ENCODE peak calls at places on chromosome 18, in seven cellular contexts. C is RPMI8226; M is AML-193; O is B cell; W is HEK293T; A is stimulated activated CD8-positive, alpha-beta memory T cell treated with anti-CD3 and anti-CD28 coated beads, Interleukin-7, amount 100 ng/mL, for 24 hours; E is astrocyte of the spinal cord. T is an unnamed sample.

GRCh38 chr18:70200286-70200685 is 5.2 kb downstream of the RTTN start:
- DNase-seq in C (no peak), M (no peak), O (no peak), W (no peak), A (no peak), E (no peak), T (no peak)

GRCh38 chr18:78984941-78985784 is 5.5 kb downstream of the SALL3 start:
- DNase-seq in C (peak), M (peak), O (peak), W (peak), A (no peak), E (peak), T (peak)

GRCh38 chr18:78976697-78977626 is 2.7 kb upstream of the SALL3 start:
- DNase-seq in C (no peak), M (no peak), O (no peak), W (no peak), A (no peak), E (no peak), T (peak)

GRCh38 chr18:7926526-7926925 is 359.4 kb downstream of the PTPRM start:
- DNase-seq in C (peak), M (no peak), O (no peak), W (peak), A (no peak), E (no peak), T (no peak)

GRCh38 chr18:35050638-35051287 is 9.6 kb downstream of the MAPRE2 start:
- DNase-seq in C (no peak), M (peak), O (no peak), W (no peak), A (no peak), E (no peak), T (no peak)

GRCh38 chr18:35117372-35117771 is 76.2 kb downstream of the MAPRE2 start:
- DNase-seq in C (no peak), M (no peak), O (no peak), W (no peak), A (no peak), E (no peak), T (no peak)

GRCh38 chr18:49546719-49547273 is 15.1 kb upstream of the LIPG start:
- DNase-seq in C (no peak), M (no peak), O (no peak), W (no peak), A (no peak), E (no peak), T (no peak)

GRCh38 chr18:9330419-9330818 is 4.2 kb upstream of the TWSG1 start:
- DNase-seq in C (no peak), M (no peak), O (no peak), W (no peak), A (no peak), E (no peak), T (no peak)

GRCh38 chr18:58808349-58808748 is 56.3 kb upstream of the ZNF532 start:
- DNase-seq in C (no peak), M (no peak), O (no peak), W (no peak), A (no peak), E (no peak), T (no peak)

GRCh38 chr18:44878335-44878734 is 197.6 kb downstream of the SETBP1 start:
- DNase-seq in C (no peak), M (no peak), O (no peak), W (no peak), A (no peak), E (no peak), T (no peak)

GRCh38 chr18:80182855-80183254 is 64.5 kb downstream of the PARD6G start:
- DNase-seq in C (no peak), M (no peak), O (no peak), W (no peak), A (no peak), E (no peak), T (no peak)

GRCh38 chr18:48345596-48345995 is 63.6 kb downstream of the ZBTB7C start:
- DNase-seq in C (peak), M (peak), O (no peak), W (no peak), A (no peak), E (peak), T (no peak)

GRCh38 chr18:61998957-61999356 is 106.2 kb upstream of the RNF152 start:
- DNase-seq in C (no peak), M (no peak), O (no peak), W (no peak), A (no peak), E (peak), T (no peak)

GRCh38 chr18:8162797-8163196 is 446.4 kb upstream of the RAB12 start:
- DNase-seq in C (peak), M (no peak), O (no peak), W (no peak), A (no peak), E (no peak), T (no peak)

GRCh38 chr18:7784171-7784570 is 217.1 kb downstream of the PTPRM start:
- DNase-seq in C (no peak), M (no peak), O (no peak), W (no peak), A (no peak), E (peak), T (no peak)

GRCh38 chr18:31744661-31745060 is 16.0 kb downstream of the SLC25A52 start:
- DNase-seq in C (no peak), M (no peak), O (no peak), W (no peak), A (no peak), E (no peak), T (no peak)

GRCh38 chr18:8450013-8450412 is 159.2 kb upstream of the RAB12 start:
- DNase-seq in C (no peak), M (no peak), O (no peak), W (peak), A (no peak), E (no peak), T (no peak)

GRCh38 chr18:27844416-27844792 is 332.5 kb downstream of the CDH2 start:
- DNase-seq in C (no peak), M (no peak), O (no peak), W (no peak), A (no peak), E (peak), T (no peak)

GRCh38 chr18:24567199-24567598 is 106.8 kb downstream of the HRH4 start:
- DNase-seq in C (no peak), M (peak), O (no peak), W (no peak), A (no peak), E (no peak), T (no peak)

GRCh38 chr18:8416212-8417019 is 192.8 kb upstream of the RAB12 start:
- DNase-seq in C (no peak), M (no peak), O (no peak), W (no peak), A (no peak), E (no peak), T (no peak)

GRCh38 chr18:22626771-22627170 is 209.1 kb upstream of the CTAGE1 start:
- DNase-seq in C (no peak), M (no peak), O (no peak), W (no peak), A (no peak), E (no peak), T (no peak)

GRCh38 chr18:24014986-24015896 is 687 bp downstream of the TTC39C start:
- DNase-seq in C (peak), M (peak), O (no peak), W (peak), A (no peak), E (peak), T (no peak)

GRCh38 chr18:13443546-13443945 is 225.0 kb downstream of the LDLRAD4 start:
- DNase-seq in C (no peak), M (no peak), O (no peak), W (no peak), A (no peak), E (no peak), T (no peak)

GRCh38 chr18:58721586-58722160 is 50.4 kb downstream of the MALT1 start:
- DNase-seq in C (no peak), M (no peak), O (no peak), W (no peak), A (no peak), E (no peak), T (no peak)

GRCh38 chr18:13240060-13240725 is 21.6 kb downstream of the LDLRAD4 start:
- DNase-seq in C (no peak), M (no peak), O (no peak), W (no peak), A (no peak), E (no peak), T (no peak)

GRCh38 chr18:34592961-34593382 is 117.1 kb upstream of the DTNA start:
- DNase-seq in C (no peak), M (no peak), O (no peak), W (no peak), A (no peak), E (peak), T (no peak)

GRCh38 chr18:79531386-79531785 is 135.7 kb downstream of the NFATC1 start:
- DNase-seq in C (no peak), M (no peak), O (no peak), W (no peak), A (no peak), E (no peak), T (no peak)

GRCh38 chr18:32922951-32923430 is 150.2 kb upstream of the KLHL14 start:
- DNase-seq in C (peak), M (peak), O (no peak), W (peak), A (no peak), E (peak), T (no peak)

GRCh38 chr18:36560187-36560586 is 262.7 kb downstream of the FHOD3 start:
- DNase-seq in C (no peak), M (no peak), O (no peak), W (no peak), A (no peak), E (no peak), T (no peak)

GRCh38 chr18:63439334-63439733 is 17.1 kb upstream of the VPS4B start:
- DNase-seq in C (peak), M (peak), O (peak), W (peak), A (no peak), E (peak), T (no peak)

GRCh38 chr18:76458522-76459311 is 36.3 kb downstream of the ZNF516 start:
- DNase-seq in C (no peak), M (no peak), O (peak), W (no peak), A (no peak), E (no peak), T (peak)

GRCh38 chr18:72830109-72830508 is 37.7 kb downstream of the NETO1 start:
- DNase-seq in C (peak), M (no peak), O (no peak), W (no peak), A (no peak), E (peak), T (no peak)

T was measured in vagina.